ENCODE peak calls at places on chromosomes 12 and 14, in seven cellular contexts. W is choroid plexus epithelial cell; Y is MM.1S; P is IMR-90; U is GM06990; X is GM12864; G is CD4-positive, alpha-beta memory T cell. T is an unnamed sample.

GRCh38 chr14:75213172-75213571 is 36.8 kb upstream of the TMED10 start:
- DNase-seq in W (peak), Y (no peak), P (peak), U (no peak), X (no peak), G (no peak), T (no peak)

GRCh38 chr14:75634848-75635247 is 25.8 kb downstream of the ERG28 start:
- DNase-seq in W (no peak), Y (no peak), P (no peak), U (no peak), X (no peak), G (no peak), T (no peak)

GRCh38 chr12:106417926-106418910 is 60.7 kb downstream of the POLR3B start:
- DNase-seq in W (peak), Y (no peak), P (peak), U (no peak), X (no peak), G (no peak), T (no peak)

GRCh38 chr14:94132285-94132887 is 3.0 kb upstream of the IFI27L2 start:
- DNase-seq in W (peak), Y (peak), P (peak), U (no peak), X (peak), G (peak), T (peak)

GRCh38 chr14:51860836-51861583 is 598 bp downstream of the GNG2 start:
- DNase-seq in W (peak), Y (no peak), P (peak), U (no peak), X (no peak), G (no peak), T (no peak)

GRCh38 chr14:55071051-55071450 is 19.6 kb downstream of the MAPK1IP1L start:
- DNase-seq in W (peak), Y (no peak), P (peak), U (no peak), X (no peak), G (no peak), T (no peak)

GRCh38 chr12:67002711-67003110 is 266.4 kb upstream of the CAND1 start:
- DNase-seq in W (no peak), Y (no peak), P (no peak), U (no peak), X (no peak), G (no peak), T (no peak)

GRCh38 chr12:53781218-53781801 is 29.5 kb upstream of the CISTR start:
- DNase-seq in W (no peak), Y (no peak), P (peak), U (no peak), X (no peak), G (no peak), T (peak)

GRCh38 chr14:51004801-51005526 is 60.7 kb upstream of the PYGL start:
- DNase-seq in W (peak), Y (no peak), P (peak), U (no peak), X (no peak), G (no peak), T (no peak)

GRCh38 chr14:26252176-26252575 is 345.7 kb downstream of the NOVA1 start:
- DNase-seq in W (no peak), Y (no peak), P (no peak), U (no peak), X (no peak), G (no peak), T (no peak)

GRCh38 chr14:52602131-52602530 is 49.5 kb downstream of the GPR137C start:
- DNase-seq in W (no peak), Y (no peak), P (no peak), U (no peak), X (peak), G (no peak), T (no peak)

GRCh38 chr14:72715215-72715909 is 178.5 kb downstream of the DPF3 start:
- DNase-seq in W (no peak), Y (no peak), P (peak), U (peak), X (no peak), G (no peak), T (peak)

GRCh38 chr12:99981639-99982190 is 3.0 kb downstream of the ANKS1B start:
- DNase-seq in W (no peak), Y (no peak), P (no peak), U (no peak), X (no peak), G (no peak), T (no peak)

GRCh38 chr12:99985631-99986030 is 895 bp upstream of the ANKS1B start:
- DNase-seq in W (no peak), Y (no peak), P (no peak), U (no peak), X (no peak), G (no peak), T (no peak)

GRCh38 chr12:99984271-99985128 is at the start of gene ANKS1B:
- DNase-seq in W (peak), Y (peak), P (peak), U (peak), X (no peak), G (no peak), T (peak)

GRCh38 chr12:99985129-99985570 is 414 bp upstream of the ANKS1B start:
- DNase-seq in W (peak), Y (peak), P (no peak), U (no peak), X (no peak), G (no peak), T (no peak)

GRCh38 chr12:99983721-99984258 is 946 bp downstream of the ANKS1B start:
- DNase-seq in W (peak), Y (no peak), P (no peak), U (peak), X (no peak), G (no peak), T (no peak)
- H3K4me3 ChIP-seq in W (no peak), Y (no peak), P (no peak), U (no peak), X (no peak), G (no peak), T (no peak)

GRCh38 chr14:41830679-41831078 is 224.0 kb downstream of the LRFN5 start:
- DNase-seq in W (peak), Y (no peak), P (peak), U (no peak), X (no peak), G (no peak), T (peak)
- H3K4me3 ChIP-seq in W (no peak), Y (no peak), P (no peak), U (no peak), X (no peak), G (no peak), T (no peak)

GRCh38 chr12:86006727-86007126 is 132.6 kb downstream of the NTS start:
- DNase-seq in W (peak), Y (no peak), P (no peak), U (no peak), X (no peak), G (no peak), T (no peak)
- H3K4me3 ChIP-seq in W (no peak), Y (no peak), P (no peak), U (no peak), X (no peak), G (no peak), T (no peak)

GRCh38 chr12:70757830-70758493 is 120.7 kb upstream of the PTPRB start:
- DNase-seq in W (no peak), Y (no peak), P (no peak), U (no peak), X (no peak), G (no peak), T (no peak)
- H3K4me3 ChIP-seq in W (no peak), Y (no peak), P (no peak), U (no peak), X (no peak), G (no peak), T (no peak)

GRCh38 chr14:105165134-105165704 is 3.4 kb downstream of the JAG2 start:
- DNase-seq in W (no peak), Y (no peak), P (no peak), U (no peak), X (no peak), G (no peak), T (peak)
- H3K4me3 ChIP-seq in W (no peak), Y (no peak), P (no peak), U (no peak), X (no peak), G (no peak), T (no peak)

GRCh38 chr12:102958073-102958829 is 777 bp downstream of the ASCL1 start:
- DNase-seq in W (peak), Y (peak), P (peak), U (peak), X (no peak), G (no peak), T (peak)
- H3K4me3 ChIP-seq in W (peak), Y (peak), P (peak), U (peak), X (peak), G (no peak), T (peak)

GRCh38 chr14:20970983-20971704 is 15.9 kb downstream of the RNASE2 start:
- DNase-seq in W (peak), Y (peak), P (peak), U (peak), X (peak), G (peak), T (peak)

GRCh38 chr14:20970647-20970982 is 15.3 kb downstream of the RNASE2 start:
- DNase-seq in W (no peak), Y (no peak), P (no peak), U (no peak), X (no peak), G (no peak), T (no peak)

GRCh38 chr14:20973501-20973900 is 16.3 kb upstream of the METTL17 start:
- DNase-seq in W (no peak), Y (no peak), P (no peak), U (no peak), X (no peak), G (no peak), T (no peak)

GRCh38 chr14:20969336-20969735 is 14.0 kb downstream of the RNASE2 start:
- DNase-seq in W (no peak), Y (no peak), P (no peak), U (no peak), X (no peak), G (no peak), T (no peak)

DNA sequence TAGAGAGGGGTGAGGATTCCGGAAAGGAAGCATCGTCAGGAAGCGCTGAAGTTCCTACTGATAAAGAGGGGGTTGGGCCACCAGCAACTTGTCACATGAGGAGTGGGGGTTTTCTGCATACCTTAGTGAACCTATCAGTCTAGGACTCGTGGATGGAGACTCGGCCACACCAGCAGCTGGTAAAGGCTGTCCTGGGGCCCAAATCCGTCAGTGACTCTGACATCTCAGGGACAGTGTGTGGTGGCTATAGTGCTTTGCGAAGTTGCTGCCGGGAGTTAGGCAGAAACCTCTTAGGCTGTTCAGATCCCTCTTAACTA is 16.4 kb downstream of the RNASE2 start:
- DNase-seq in W (no peak), Y (no peak), P (no peak), U (no peak), X (no peak), G (no peak), T (no peak)
- H3K4me3 ChIP-seq in W (peak), Y (peak), P (no peak), U (peak), X (no peak), G (peak), T (peak)

DNA sequence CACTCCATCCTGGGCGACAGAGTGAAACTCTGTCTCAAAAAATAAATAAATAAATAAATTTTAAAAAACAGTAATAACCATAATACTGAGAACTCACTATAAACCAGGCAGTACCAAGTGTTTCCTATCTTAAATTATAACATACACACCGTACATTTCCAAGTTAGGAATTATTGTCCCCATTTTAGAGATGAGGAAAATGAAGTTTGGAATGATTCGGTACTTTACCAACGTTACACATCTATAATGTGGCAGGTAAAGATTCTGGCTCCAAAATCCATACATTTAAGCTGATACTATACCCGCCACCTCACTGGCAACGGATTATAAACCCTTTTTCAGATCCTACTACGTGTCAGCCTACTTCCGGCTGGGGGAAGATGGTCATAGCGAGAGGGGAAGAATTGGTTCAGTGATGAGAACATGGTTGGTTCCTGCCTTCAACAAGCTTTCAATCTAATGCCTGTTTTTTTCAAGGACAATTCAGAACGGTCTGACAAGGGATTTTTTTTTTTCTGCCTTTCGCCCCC is 105.9 kb upstream of the ATF7IP start:
- DNase-seq in W (no peak), Y (no peak), P (no peak), U (no peak), X (no peak), G (no peak), T (no peak)
- H3K4me3 ChIP-seq in W (no peak), Y (no peak), P (no peak), U (no peak), X (no peak), G (no peak), T (no peak)